ENCODE peak calls at places on chromosomes 4 and X, in eight cellular contexts. C is stimulated activated CD4-positive, alpha-beta T cell treated with anti-CD3 and anti-CD28 coated beads, Interleukin-15, amount 100 ng/mL, for 1 hour; N is ascending aorta; L is T-helper 2 cell; Z is dermis blood vessel endothelial cell; S is erythroblast; O is vagina; X is T-cell. B is an unnamed sample.

GRCh38 chr4:101981756-101982155 is 191.2 kb downstream of the BANK1 start:
- DNase-seq in N (no peak), C (no peak), X (no peak), L (no peak), O (no peak), S (no peak), Z (no peak), B (no peak)

GRCh38 chrX:87425618-87426017 is 92.0 kb upstream of the KLHL4 start:
- DNase-seq in X (no peak), C (no peak), S (no peak), N (no peak), L (no peak), Z (no peak), O (no peak), B (no peak)

GRCh38 chrX:40012800-40013682 is 84.7 kb downstream of the BCOR start:
- DNase-seq in L (no peak), Z (peak), C (no peak), X (no peak), N (peak), O (no peak), S (peak), B (no peak)

GRCh38 chrX:105820247-105820646 is 2.1 kb upstream of the NRK start:
- DNase-seq in Z (no peak), S (no peak), C (no peak), L (no peak), X (no peak), O (no peak), N (no peak), B (no peak)

GRCh38 chr4:34271479-34272355 is 1972.6 kb downstream of the ARAP2 start:
- DNase-seq in O (no peak), C (no peak), S (no peak), N (no peak), L (no peak), X (no peak), Z (no peak), B (no peak)

GRCh38 chr4:72394264-72394663 is 174.8 kb downstream of the ADAMTS3 start:
- DNase-seq in S (no peak), N (no peak), Z (no peak), L (no peak), C (no peak), X (no peak), O (no peak), B (no peak)

GRCh38 chr4:69025191-69025998 is 70.9 kb upstream of the UGT2B7 start:
- DNase-seq in O (no peak), Z (no peak), X (no peak), S (peak), N (no peak), C (no peak), L (no peak), B (no peak)

GRCh38 chr4:107561481-107561880 is 158.6 kb downstream of the PAPSS1 start:
- DNase-seq in Z (peak), L (no peak), S (no peak), C (no peak), O (no peak), X (no peak), N (no peak), B (no peak)

GRCh38 chrX:35244088-35244741 is 301.6 kb downstream of the FAM47B start:
- DNase-seq in C (no peak), O (no peak), L (no peak), S (no peak), Z (no peak), X (no peak), N (no peak), B (no peak)

GRCh38 chr4:150039790-150040189 is 38.5 kb upstream of the DCLK2 start:
- DNase-seq in O (no peak), S (no peak), C (no peak), X (no peak), Z (no peak), L (no peak), N (no peak), B (no peak)

GRCh38 chrX:80335062-80335830 is 85.0 kb upstream of the TENT5D start:
- DNase-seq in N (peak), S (peak), Z (no peak), O (no peak), X (peak), L (no peak), C (no peak), B (peak)

GRCh38 chrX:50432760-50433377 is 37.8 kb downstream of the DGKK start:
- DNase-seq in C (no peak), S (no peak), Z (no peak), X (no peak), O (no peak), L (no peak), N (no peak), B (no peak)

GRCh38 chr4:1246901-1247810 is 1.8 kb downstream of the CTBP1 start:
- DNase-seq in S (peak), L (no peak), Z (peak), O (peak), N (peak), X (no peak), C (no peak), B (no peak)

GRCh38 chr4:36489798-36490197 is 208.4 kb downstream of the DTHD1 start:
- DNase-seq in L (no peak), C (no peak), Z (no peak), N (no peak), O (no peak), X (no peak), S (no peak), B (no peak)

GRCh38 chr4:8383451-8384160 is 56.9 kb downstream of the ACOX3 start:
- DNase-seq in O (no peak), C (no peak), Z (no peak), S (no peak), X (no peak), L (no peak), N (no peak), B (no peak)

GRCh38 chrX:115561605-115562491 is 874 bp downstream of the PLS3 start:
- DNase-seq in O (peak), L (no peak), S (no peak), X (no peak), N (no peak), C (no peak), Z (peak), B (no peak)

GRCh38 chr4:153651041-153651960 is 32.8 kb upstream of the TLR2 start:
- DNase-seq in X (peak), Z (peak), O (no peak), N (peak), L (no peak), C (peak), S (no peak), B (peak)

GRCh38 chrX:134026732-134027311 is 41.4 kb upstream of the GPC3 start:
- DNase-seq in X (peak), Z (peak), C (no peak), S (peak), O (no peak), N (peak), L (no peak), B (no peak)

GRCh38 chr4:168797176-168797575 is 212.9 kb downstream of the CBR4 start:
- DNase-seq in Z (peak), O (no peak), C (no peak), N (no peak), L (no peak), S (no peak), X (no peak), B (no peak)

GRCh38 chr4:98745372-98745771 is 87.0 kb upstream of the TSPAN5 start:
- DNase-seq in N (no peak), L (no peak), X (no peak), S (peak), Z (peak), O (no peak), C (no peak), B (no peak)

GRCh38 chrX:48864210-48864609 is 28.8 kb upstream of the PCSK1N start:
- DNase-seq in X (no peak), S (no peak), N (no peak), O (no peak), L (no peak), C (no peak), Z (no peak), B (no peak)

GRCh38 chr4:101282076-101282844 is 65.1 kb downstream of the PPP3CA start:
- DNase-seq in L (no peak), O (no peak), N (no peak), C (no peak), Z (no peak), X (peak), S (no peak), B (no peak)

GRCh38 chr4:143375326-143376073 is 38.8 kb downstream of the GAB1 start:
- DNase-seq in O (no peak), L (no peak), X (no peak), S (peak), Z (peak), N (no peak), C (no peak), B (no peak)

GRCh38 chr4:36312511-36312910 is 31.1 kb downstream of the DTHD1 start:
- DNase-seq in N (no peak), C (no peak), S (no peak), L (no peak), X (no peak), O (no peak), Z (no peak), B (no peak)

GRCh38 chr4:19329077-19329476 is 922.6 kb upstream of the SLIT2 start:
- DNase-seq in S (no peak), X (no peak), C (no peak), N (no peak), L (no peak), O (no peak), Z (no peak), B (no peak)

GRCh38 chrX:72358313-72358712 is 52.6 kb upstream of the CITED1 start:
- DNase-seq in X (no peak), L (no peak), S (no peak), Z (no peak), C (no peak), N (no peak), O (no peak), B (no peak)

GRCh38 chr4:30714408-30715031 is 5.6 kb upstream of the PCDH7 start:
- DNase-seq in C (no peak), N (peak), S (peak), L (no peak), X (no peak), O (no peak), Z (peak), B (no peak)

GRCh38 chr4:186216465-186217024 is 10.8 kb upstream of the KLKB1 start:
- DNase-seq in Z (no peak), S (no peak), L (no peak), C (no peak), X (no peak), O (no peak), N (no peak), B (no peak)

GRCh38 chr4:164462471-164462870 is 291.5 kb upstream of the SMIM31 start:
- DNase-seq in S (no peak), Z (no peak), O (no peak), X (no peak), L (no peak), C (no peak), N (no peak), B (no peak)

GRCh38 chr4:156837625-156838345 is 133.8 kb downstream of the PDGFC start:
- DNase-seq in C (no peak), Z (no peak), X (no peak), L (no peak), N (no peak), O (no peak), S (no peak), B (no peak)

GRCh38 chr4:134787315-134787714 is 585.7 kb upstream of the PABPC4L start:
- DNase-seq in S (no peak), O (no peak), L (no peak), C (no peak), N (no peak), Z (no peak), X (no peak), B (no peak)